ENCODE peak calls at places on chromosomes 16 and 17, in ten cellular contexts. R, V, D, X, A, B, W, J, K and S are unnamed samples.

GRCh38 chr16:87076950-87077749 is 240.0 kb downstream of the C16orf95 start:
- DNase-seq in R (no peak), V (no peak), D (peak), X (peak), A (no peak), B (no peak), W (no peak), J (peak), K (peak), S (no peak)

GRCh38 chr17:33687831-33688230 is 394.7 kb upstream of the ASIC2 start:
- DNase-seq in R (no peak), V (no peak), D (no peak), X (no peak), A (no peak), B (no peak), W (no peak), J (no peak), K (no peak), S (no peak)

GRCh38 chr17:8041249-8041928 is 2.5 kb downstream of the ALOX15B start:
- DNase-seq in R (peak), V (no peak), D (peak), X (no peak), A (peak), B (peak), W (peak), J (no peak), K (no peak), S (peak)

GRCh38 chr16:17379121-17379571 is 91.6 kb downstream of the XYLT1 start:
- DNase-seq in R (no peak), V (no peak), D (peak), X (no peak), A (no peak), B (no peak), W (no peak), J (no peak), K (no peak), S (no peak)

GRCh38 chr16:55710466-55710865 is 54.7 kb downstream of the SLC6A2 start:
- DNase-seq in R (no peak), V (no peak), D (no peak), X (peak), A (no peak), B (no peak), W (no peak), J (no peak), K (no peak), S (no peak)

GRCh38 chr17:67503184-67503583 is 126.1 kb downstream of the PITPNC1 start:
- DNase-seq in R (no peak), V (no peak), D (no peak), X (no peak), A (no peak), B (no peak), W (no peak), J (no peak), K (no peak), S (peak)

GRCh38 chr16:85187002-85187401 is 74.7 kb upstream of the CIBAR2 start:
- DNase-seq in R (no peak), V (no peak), D (peak), X (no peak), A (no peak), B (no peak), W (no peak), J (no peak), K (no peak), S (no peak)

GRCh38 chr17:63657776-63658175 is 35.6 kb downstream of the MAP3K3 start:
- DNase-seq in R (no peak), V (no peak), D (no peak), X (no peak), A (no peak), B (no peak), W (no peak), J (no peak), K (no peak), S (no peak)

GRCh38 chr17:28018439-28019070 is 23.9 kb upstream of the NLK start:
- DNase-seq in R (no peak), V (no peak), D (no peak), X (no peak), A (no peak), B (no peak), W (no peak), J (no peak), K (peak), S (no peak)

GRCh38 chr17:20944014-20944905 is 98.6 kb downstream of the USP22 start:
- DNase-seq in R (no peak), V (no peak), D (no peak), X (peak), A (peak), B (no peak), W (no peak), J (peak), K (no peak), S (peak)

GRCh38 chr16:28623172-28623711 is 13.4 kb upstream of the SULT1A1 start:
- DNase-seq in R (peak), V (peak), D (no peak), X (peak), A (peak), B (no peak), W (no peak), J (peak), K (no peak), S (no peak)

GRCh38 chr16:4384497-4384896 is 12.8 kb downstream of the VASN start:
- DNase-seq in R (no peak), V (no peak), D (peak), X (no peak), A (no peak), B (no peak), W (no peak), J (no peak), K (no peak), S (no peak)

GRCh38 chr17:8991514-8992285 is 26.2 kb upstream of the PIK3R5 start:
- DNase-seq in R (peak), V (peak), D (peak), X (peak), A (peak), B (peak), W (no peak), J (peak), K (no peak), S (peak)

GRCh38 chr16:48647794-48648193 is 37.8 kb upstream of the N4BP1 start:
- DNase-seq in R (no peak), V (no peak), D (no peak), X (no peak), A (no peak), B (no peak), W (no peak), J (no peak), K (no peak), S (no peak)

GRCh38 chr17:59621771-59622170 is 2.1 kb downstream of the CLTC start:
- DNase-seq in R (no peak), V (no peak), D (peak), X (no peak), A (no peak), B (no peak), W (no peak), J (no peak), K (no peak), S (no peak)

GRCh38 chr17:59373879-59374495 is 42.5 kb downstream of the YPEL2 start:
- DNase-seq in R (no peak), V (no peak), D (peak), X (no peak), A (no peak), B (peak), W (peak), J (no peak), K (no peak), S (no peak)

GRCh38 chr17:7177954-7178477 is 1.2 kb downstream of the ASGR1 start:
- DNase-seq in R (no peak), V (no peak), D (no peak), X (peak), A (peak), B (no peak), W (no peak), J (no peak), K (no peak), S (no peak)

GRCh38 chr17:2303278-2304188 is at the start of the genes SMG6 and SRR:
- DNase-seq in R (peak), V (peak), D (peak), X (peak), A (peak), B (peak), W (peak), J (peak), K (peak), S (peak)

GRCh38 chr16:53756329-53756996 is 52.5 kb downstream of the FTO start:
- DNase-seq in R (no peak), V (no peak), D (peak), X (no peak), A (no peak), B (no peak), W (no peak), J (no peak), K (no peak), S (no peak)